ENCODE peak calls at places on chromosomes 12 and 14, in five cellular contexts. O is fibroblast of lung, Z is bronchial epithelial cell, D is lung, N is cardiac muscle cell. B is an unnamed sample.

GRCh38 chr14:96797943-96798349 is 764 bp downstream of the VRK1 start:
- DNase-seq in D (no peak), O (no peak), Z (no peak), N (no peak), B (no peak)

GRCh38 chr12:13347241-13348043 is 150.9 kb downstream of the EMP1 start:
- DNase-seq in D (no peak), O (peak), Z (peak), N (peak), B (peak)

GRCh38 chr12:68158427-68158826 is 1.1 kb downstream of the IFNG start:
- DNase-seq in N (peak), O (no peak), D (no peak), Z (peak), B (peak)

GRCh38 chr12:12794686-12795085 is 9.2 kb downstream of the APOLD1 start:
- DNase-seq in O (no peak), Z (no peak), D (no peak), N (no peak), B (no peak)

GRCh38 chr14:102007916-102008418 is 43.6 kb downstream of the DYNC1H1 start:
- DNase-seq in D (no peak), N (no peak), O (no peak), Z (no peak), B (no peak)

GRCh38 chr14:37864861-37865718 is 269.7 kb downstream of the TTC6 start:
- DNase-seq in N (peak), O (peak), Z (peak), D (no peak), B (peak)

GRCh38 chr12:127485528-127485927 is 781.4 kb upstream of the TMEM132C start:
- DNase-seq in Z (peak), D (no peak), N (no peak), O (peak), B (peak)

GRCh38 chr12:5807090-5807414 is 138.0 kb downstream of the ANO2 start:
- DNase-seq in O (peak), Z (no peak), N (no peak), D (no peak), B (no peak)

GRCh38 chr14:73295198-73295796 is 58.0 kb downstream of the PAPLN start:
- DNase-seq in Z (peak), D (no peak), O (peak), N (peak), B (peak)

GRCh38 chr14:101200008-101200649 is 296.6 kb upstream of the RTL1 start:
- DNase-seq in N (no peak), Z (no peak), O (no peak), D (no peak), B (no peak)

GRCh38 chr14:92323031-92323915 is at the start of gene SLC24A4:
- DNase-seq in Z (no peak), O (peak), N (peak), D (no peak), B (peak)

GRCh38 chr14:103003351-103003615 is 54.1 kb downstream of the CDC42BPB start:
- DNase-seq in O (no peak), Z (no peak), N (no peak), D (no peak), B (no peak)

GRCh38 chr12:85588221-85588620 is 248.0 kb downstream of the RASSF9 start:
- DNase-seq in N (no peak), D (no peak), Z (no peak), O (no peak), B (no peak)

GRCh38 chr12:25817166-25817565 is 141.3 kb upstream of the RASSF8 start:
- DNase-seq in O (peak), D (no peak), Z (no peak), N (no peak), B (no peak)

GRCh38 chr12:125133616-125134015 is 68.4 kb downstream of the AACS start:
- DNase-seq in N (no peak), O (no peak), Z (no peak), D (no peak), B (no peak)

GRCh38 chr12:132593938-132594358 is 16.4 kb downstream of the LRCOL1 start:
- DNase-seq in D (peak), N (peak), Z (peak), O (peak), B (peak)

GRCh38 chr12:5485471-5485870 is 53.6 kb downstream of the NTF3 start:
- DNase-seq in Z (no peak), O (no peak), D (no peak), N (no peak), B (peak)

GRCh38 chr14:51453869-51454268 is 197.8 kb upstream of the FRMD6 start:
- DNase-seq in Z (peak), D (no peak), O (peak), N (no peak), B (no peak)

GRCh38 chr14:89618309-89618708 is 201.3 kb upstream of the FOXN3 start:
- DNase-seq in D (no peak), Z (peak), N (no peak), O (peak), B (no peak)

GRCh38 chr14:75631453-75631831 is 29.2 kb downstream of the ERG28 start:
- DNase-seq in Z (no peak), N (no peak), D (no peak), O (peak), B (no peak)

GRCh38 chr12:92055877-92056276 is 89.8 kb downstream of the BTG1 start:
- DNase-seq in Z (peak), D (no peak), O (no peak), N (no peak), B (no peak)

GRCh38 chr12:69070319-69071090 is 137.5 kb upstream of the CPM start:
- DNase-seq in O (peak), N (peak), D (peak), Z (peak), B (peak)

GRCh38 chr14:67536087-67536486 is 3.0 kb downstream of the PLEKHH1 start:
- DNase-seq in Z (no peak), N (no peak), O (no peak), D (no peak), B (no peak)

GRCh38 chr14:73784988-73785313 is 66.7 kb upstream of the PTGR2 start:
- DNase-seq in N (no peak), D (no peak), Z (no peak), O (no peak), B (no peak)

GRCh38 chr12:21962236-21962635 is 21.0 kb upstream of the ABCC9 start:
- DNase-seq in N (no peak), D (no peak), O (peak), Z (peak), B (peak)

GRCh38 chr14:56135001-56135400 is 16.8 kb downstream of the PELI2 start:
- DNase-seq in D (no peak), Z (no peak), O (no peak), N (no peak), B (no peak)

GRCh38 chr12:10960260-10960659 is 21.2 kb upstream of the TAS2R14 start:
- DNase-seq in Z (no peak), D (no peak), O (no peak), N (no peak), B (no peak)

GRCh38 chr14:43165651-43166050 is 1341.4 kb downstream of the FSCB start:
- DNase-seq in N (no peak), Z (no peak), O (no peak), D (no peak), B (no peak)

GRCh38 chr12:21117995-21118394 is 13.0 kb upstream of the SLCO1B1 start:
- DNase-seq in O (no peak), D (no peak), N (no peak), Z (no peak), B (no peak)

GRCh38 chr12:110744697-110745264 is 2.1 kb upstream of the PPP1CC start:
- DNase-seq in D (no peak), Z (peak), O (no peak), N (no peak), B (peak)

GRCh38 chr12:117587646-117588287 is 226.3 kb upstream of the NOS1 start:
- DNase-seq in O (peak), Z (peak), D (peak), N (peak), B (peak)

GRCh38 chr14:98731701-98732100 is 540.3 kb downstream of the BCL11B start:
- DNase-seq in D (no peak), Z (peak), O (no peak), N (no peak), B (no peak)

GRCh38 chr12:74170645-74171477 is 366.8 kb upstream of the ATXN7L3B start:
- DNase-seq in O (no peak), N (no peak), Z (no peak), D (no peak), B (no peak)

GRCh38 chr14:91377700-91378652 is 39.6 kb downstream of the CCDC88C start:
- DNase-seq in Z (no peak), N (no peak), O (no peak), D (no peak), B (peak)

GRCh38 chr12:111596985-111597730 is 2.0 kb downstream of the ATXN2 start:
- DNase-seq in N (peak), D (peak), Z (peak), O (peak), B (peak)

GRCh38 chr14:68665116-68665515 is 127.8 kb downstream of the ZFP36L1 start:
- DNase-seq in O (peak), Z (no peak), D (no peak), N (peak), B (no peak)

GRCh38 chr12:84596276-84596675 is 316.3 kb downstream of the SLC6A15 start:
- DNase-seq in N (no peak), D (no peak), O (no peak), Z (no peak), B (no peak)

GRCh38 chr12:122190842-122191668 is 8.1 kb downstream of the LRRC43 start:
- DNase-seq in O (peak), N (peak), Z (peak), D (peak), B (peak)

GRCh38 chr14:56449670-56450213 is 129.9 kb upstream of the TMEM260 start:
- DNase-seq in O (no peak), Z (no peak), D (no peak), N (no peak), B (no peak)

GRCh38 chr12:132600048-132601032 is 10.0 kb downstream of the LRCOL1 start:
- DNase-seq in Z (peak), O (peak), D (peak), N (peak), B (peak)

DNA sequence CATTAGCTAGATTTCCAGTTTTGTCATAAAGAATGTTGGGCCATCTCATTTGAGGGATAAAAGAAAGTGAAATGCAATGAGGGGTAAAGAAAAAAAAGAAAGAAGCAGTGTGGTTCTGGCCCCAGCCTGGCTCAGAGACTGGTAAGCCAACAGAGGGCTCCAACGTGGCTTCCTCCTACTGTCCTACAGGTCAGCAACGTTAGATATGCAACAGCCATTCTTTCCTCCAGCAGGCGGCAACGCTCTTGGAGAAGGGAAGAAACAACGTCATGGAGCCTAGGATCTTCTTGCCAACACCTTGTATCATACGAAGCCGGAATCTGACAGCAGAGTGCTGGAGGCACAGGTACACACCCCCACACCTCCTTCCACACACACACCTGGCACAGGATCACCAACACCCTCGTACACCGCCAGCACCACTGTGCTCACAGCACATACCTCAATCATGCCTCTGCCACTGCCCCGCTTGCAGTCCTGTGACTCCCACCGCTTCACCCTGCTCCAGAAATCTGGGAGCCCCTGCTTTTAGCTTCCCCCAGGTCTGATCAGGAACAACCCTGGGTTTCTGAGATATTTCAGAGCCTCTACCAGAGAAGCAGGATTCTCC is 102.8 kb downstream of the RPAP3 start:
- DNase-seq in N (no peak), D (no peak), O (no peak), Z (no peak), B (no peak)
- TF ChIP-seq CTCF in N (no peak), D (no peak), O (no peak), Z (no peak), B (no peak)

GRCh38 chr12:108854453-108855283 is 2.7 kb downstream of the SSH1 start:
- DNase-seq in N (peak), Z (peak), O (peak), D (no peak), B (peak)

GRCh38 chr12:108856170-108856427 is 1.3 kb downstream of the SSH1 start:
- DNase-seq in D (no peak), O (no peak), N (no peak), Z (no peak), B (no peak)

GRCh38 chr12:108857158-108857407 is 300 bp downstream of the SSH1 start:
- DNase-seq in N (no peak), O (no peak), Z (no peak), D (no peak), B (no peak)

GRCh38 chr12:108855284-108856169 is 1.9 kb downstream of the SSH1 start:
- DNase-seq in N (peak), O (peak), D (no peak), Z (peak), B (no peak)

GRCh38 chr12:108856428-108857157 is 790 bp downstream of the SSH1 start:
- DNase-seq in O (peak), N (peak), Z (peak), D (peak), B (peak)
- TF ChIP-seq CTCF in O (no peak), N (no peak), Z (no peak), D (no peak), B (no peak)

GRCh38 chr12:8779862-8780261 is 42.6 kb upstream of the A2ML1 start:
- DNase-seq in D (no peak), N (no peak), O (no peak), Z (peak), B (no peak)
- TF ChIP-seq CTCF in D (no peak), N (no peak), O (no peak), Z (no peak), B (no peak)

GRCh38 chr14:66015046-66015780 is 471.0 kb upstream of the CCDC196 start:
- DNase-seq in Z (no peak), D (no peak), N (no peak), O (no peak), B (no peak)

GRCh38 chr14:66008631-66009030 is 477.5 kb upstream of the CCDC196 start:
- DNase-seq in N (no peak), D (no peak), Z (no peak), O (no peak), B (no peak)

GRCh38 chr14:66009104-66009503 is 477.1 kb upstream of the CCDC196 start:
- DNase-seq in O (peak), D (no peak), Z (peak), N (peak), B (peak)

GRCh38 chr14:66011855-66012254 is 474.3 kb upstream of the CCDC196 start:
- DNase-seq in D (no peak), O (no peak), Z (no peak), N (no peak), B (no peak)

GRCh38 chr14:66010695-66011094 is 475.5 kb upstream of the CCDC196 start:
- DNase-seq in Z (no peak), N (no peak), O (no peak), D (no peak), B (no peak)
- TF ChIP-seq CTCF in Z (no peak), N (no peak), O (no peak), D (no peak), B (no peak)

GRCh38 chr12:78118036-78118435 is 287.3 kb downstream of the NAV3 start:
- DNase-seq in D (no peak), N (no peak), Z (no peak), O (no peak), B (no peak)
- TF ChIP-seq CTCF in D (no peak), N (no peak), Z (peak), O (peak), B (peak)

GRCh38 chr12:219891-220352 is 6.0 kb upstream of the SLC6A12 start:
- DNase-seq in N (peak), Z (peak), D (peak), O (peak), B (peak)
- TF ChIP-seq CTCF in N (peak), Z (peak), D (no peak), O (peak), B (peak)

DNA sequence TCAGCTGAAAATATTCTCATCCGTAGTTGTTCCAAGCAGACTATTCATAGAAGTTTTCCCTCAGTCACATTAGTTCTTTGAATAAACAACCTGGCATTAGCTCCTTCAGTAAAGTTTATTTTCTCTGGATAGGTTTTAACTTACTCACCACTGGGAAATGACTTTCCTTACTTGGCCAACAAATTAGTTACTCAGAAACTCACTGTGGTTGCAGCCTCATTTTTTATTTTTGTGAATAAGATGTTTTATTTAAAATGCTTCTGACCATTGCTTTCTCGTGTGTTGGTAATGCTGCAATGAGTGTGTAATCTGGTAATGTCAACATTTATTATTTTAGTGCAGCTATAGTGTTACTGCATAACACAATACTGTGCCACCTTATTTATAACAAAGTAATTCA is 74.8 kb downstream of the NOVA1 start:
- DNase-seq in Z (no peak), D (no peak), O (peak), N (peak), B (peak)
- TF ChIP-seq CTCF in Z (no peak), D (no peak), O (no peak), N (no peak), B (no peak)

DNA sequence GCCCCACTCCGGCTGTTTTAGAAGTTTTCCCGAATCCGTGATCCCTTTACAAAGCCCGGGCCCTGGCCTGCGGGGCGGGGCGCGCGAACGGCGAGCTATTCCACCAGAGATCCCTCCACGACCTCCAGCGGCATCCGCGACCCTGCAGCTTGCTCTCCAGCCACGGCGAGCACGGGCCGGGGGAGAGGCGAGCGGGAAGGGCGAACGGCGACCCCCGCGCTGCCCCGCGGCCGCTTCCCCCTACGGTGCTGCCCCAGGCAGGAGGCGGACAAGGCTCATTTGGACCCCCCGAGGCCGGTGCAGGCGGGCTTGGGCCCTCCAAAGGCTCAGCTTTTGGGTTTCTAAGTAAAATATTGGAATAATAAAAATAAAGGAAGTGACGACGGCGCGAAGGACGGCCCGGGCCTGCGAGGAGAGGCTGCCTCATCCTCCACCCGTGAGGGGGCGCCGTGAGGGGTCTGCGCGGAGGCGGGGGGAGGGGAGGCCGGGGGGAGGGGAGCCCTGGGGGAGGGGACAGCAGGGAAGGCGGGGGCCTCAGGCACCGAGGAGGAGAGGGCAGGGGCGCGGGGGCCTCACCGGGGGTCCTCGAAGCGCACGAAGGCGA is 600 bp downstream of the SRSF9 start:
- DNase-seq in D (peak), N (no peak), O (peak), Z (no peak), B (peak)
- TF ChIP-seq CTCF in D (no peak), N (no peak), O (no peak), Z (no peak), B (no peak)

GRCh38 chr14:23881292-23881691 is 72.3 kb upstream of the DHRS4 start:
- DNase-seq in Z (no peak), N (no peak), O (peak), D (no peak), B (no peak)

GRCh38 chr14:23887536-23887935 is 66.0 kb upstream of the DHRS4 start:
- DNase-seq in D (no peak), N (no peak), O (no peak), Z (no peak), B (no peak)

GRCh38 chr14:23883684-23884540 is 69.7 kb upstream of the DHRS4 start:
- DNase-seq in D (no peak), N (no peak), Z (no peak), O (no peak), B (no peak)

GRCh38 chr14:23882884-23883283 is 70.7 kb upstream of the DHRS4 start:
- DNase-seq in N (no peak), Z (no peak), O (no peak), D (no peak), B (no peak)

DNA sequence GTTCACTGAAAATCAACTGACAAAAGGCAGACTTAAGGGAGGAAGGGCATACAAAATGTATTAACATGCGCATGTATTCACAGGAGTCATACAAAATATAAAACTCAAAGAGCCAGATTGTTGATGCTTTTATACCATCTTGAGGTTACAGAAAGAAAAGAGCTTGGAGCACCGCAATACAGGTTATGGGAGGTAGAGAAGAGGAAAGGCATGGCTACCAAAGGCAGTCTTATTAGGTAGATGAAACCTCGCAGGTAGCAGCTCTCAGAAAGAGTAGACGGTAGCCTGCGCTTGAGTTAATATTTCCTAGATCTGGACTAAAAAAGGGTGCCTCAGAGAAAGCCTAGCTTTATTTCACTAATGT is 69.0 kb upstream of the DHRS4 start:
- DNase-seq in D (no peak), N (no peak), Z (no peak), O (no peak), B (no peak)
- TF ChIP-seq CTCF in D (no peak), N (no peak), Z (no peak), O (no peak), B (no peak)

GRCh38 chr12:1502856-1503255 is 91.5 kb downstream of the FBXL14 start:
- DNase-seq in Z (no peak), D (no peak), N (peak), O (no peak), B (peak)
- TF ChIP-seq CTCF in Z (no peak), D (no peak), N (no peak), O (no peak), B (no peak)

B was measured in foreskin fibroblast.